ENCODE peak calls at places on chromosomes 7 and 10, in four cellular contexts. A is A549, W is WTC11, L is K562. K is an unnamed sample.

GRCh38 chr7:19102884-19103283 is 14.6 kb downstream of the TWIST1 start:
- DNase-seq in A (no peak), W (no peak), L (no peak), K (no peak)

GRCh38 chr10:58577394-58577793 is 64.7 kb downstream of the BICC1 start:
- DNase-seq in A (no peak), W (no peak), L (no peak), K (no peak)

GRCh38 chr7:128770238-128770637 is 5.4 kb downstream of the OPN1SW start:
- DNase-seq in A (no peak), W (no peak), L (no peak), K (no peak)

GRCh38 chr10:113135025-113135424 is 185.0 kb downstream of the TCF7L2 start:
- DNase-seq in A (no peak), W (peak), L (no peak), K (no peak)

GRCh38 chr10:72637398-72637857 is 11.5 kb upstream of the MICU1 start:
- DNase-seq in A (peak), W (no peak), L (peak), K (peak)

GRCh38 chr10:86362566-86363183 is 3.9 kb downstream of the GRID1 start:
- DNase-seq in A (no peak), W (no peak), L (no peak), K (no peak)

GRCh38 chr10:5314866-5315265 is 49.9 kb upstream of the UCN3 start:
- DNase-seq in A (no peak), W (no peak), L (no peak), K (no peak)

GRCh38 chr10:76917071-76917470 is 720.5 kb downstream of the KCNMA1 start:
- DNase-seq in A (no peak), W (no peak), L (no peak), K (no peak)

GRCh38 chr7:151773795-151774194 is 103.1 kb downstream of the PRKAG2 start:
- DNase-seq in A (no peak), W (no peak), L (no peak), K (no peak)

GRCh38 chr7:151410405-151411390 is 860 bp upstream of the WDR86 start:
- DNase-seq in A (no peak), W (peak), L (no peak), K (no peak)

GRCh38 chr7:39624935-39625694 is 1.7 kb downstream of the RALA start:
- DNase-seq in A (no peak), W (no peak), L (peak), K (peak)

GRCh38 chr7:21972397-21972784 is 26.7 kb upstream of the CDCA7L start:
- DNase-seq in A (no peak), W (peak), L (no peak), K (no peak)

GRCh38 chr10:72365106-72365505 is 10.4 kb upstream of the DNAJB12 start:
- DNase-seq in A (no peak), W (no peak), L (no peak), K (no peak)

GRCh38 chr10:6050801-6051445 is 11.2 kb downstream of the IL2RA start:
- DNase-seq in A (peak), W (no peak), L (peak), K (peak)

GRCh38 chr10:103168436-103168835 is 24.6 kb downstream of the NT5C2 start:
- DNase-seq in A (no peak), W (no peak), L (no peak), K (no peak)

GRCh38 chr10:22825841-22826240 is 102.0 kb upstream of the ARMC3 start:
- DNase-seq in A (no peak), W (peak), L (peak), K (no peak)

GRCh38 chr7:11548532-11548931 is 283.5 kb downstream of the THSD7A start:
- DNase-seq in A (no peak), W (no peak), L (no peak), K (no peak)
- TF ChIP-seq HMGXB4 in A (no peak), W (no peak), L (no peak), K (no peak)

GRCh38 chr7:111029141-111029572 is 61.8 kb upstream of the LRRN3 start:
- DNase-seq in A (no peak), W (no peak), L (no peak), K (peak)

GRCh38 chr7:111025013-111025412 is 65.9 kb upstream of the LRRN3 start:
- DNase-seq in A (no peak), W (no peak), L (no peak), K (peak)

GRCh38 chr7:111027396-111027795 is 63.5 kb upstream of the LRRN3 start:
- DNase-seq in A (no peak), W (no peak), L (no peak), K (no peak)

GRCh38 chr7:111026301-111026700 is 64.6 kb upstream of the LRRN3 start:
- DNase-seq in A (no peak), W (no peak), L (no peak), K (peak)

GRCh38 chr7:111026806-111027205 is 64.1 kb upstream of the LRRN3 start:
- DNase-seq in A (no peak), W (no peak), L (no peak), K (no peak)
- TF ChIP-seq HMGXB4 in A (no peak), W (no peak), L (no peak), K (no peak)

DNA sequence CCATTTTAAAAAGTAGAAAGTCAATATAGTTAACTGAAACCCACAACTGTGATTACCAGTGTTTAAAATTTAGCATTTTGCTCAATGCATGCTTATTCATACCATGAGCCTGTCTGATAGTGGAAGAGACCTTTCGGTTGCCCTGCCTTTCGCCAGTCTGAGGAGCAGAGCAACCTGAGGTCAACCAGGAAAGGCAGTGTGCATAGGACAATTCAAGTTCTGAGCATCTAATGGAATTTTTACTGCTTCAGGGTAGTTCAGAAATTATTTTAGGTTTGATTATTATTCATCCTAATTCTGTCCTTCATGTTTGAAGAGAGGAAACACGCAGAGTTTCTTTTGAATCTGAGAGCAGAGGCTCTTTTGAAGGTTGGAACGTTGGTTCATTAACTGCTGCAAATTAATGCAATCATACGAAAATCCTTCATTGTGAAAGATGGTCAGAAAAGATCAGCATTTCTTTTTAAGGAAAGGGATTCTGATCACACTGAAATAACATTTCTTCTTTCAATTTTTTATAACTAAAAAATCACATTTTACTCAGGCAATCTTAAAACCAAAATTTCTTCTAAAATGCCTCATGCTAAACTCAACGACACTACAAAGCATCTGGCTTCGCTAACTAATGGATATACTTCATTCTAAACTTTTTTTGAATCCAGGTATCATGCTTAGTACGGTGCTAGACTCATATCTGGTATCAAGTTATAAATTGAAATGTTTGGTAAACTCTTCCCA is 100.6 kb downstream of the CUBN start:
- DNase-seq in A (no peak), W (no peak), L (peak), K (no peak)
- TF ChIP-seq HMGXB4 in A (no peak), W (no peak), L (no peak), K (no peak)

DNA sequence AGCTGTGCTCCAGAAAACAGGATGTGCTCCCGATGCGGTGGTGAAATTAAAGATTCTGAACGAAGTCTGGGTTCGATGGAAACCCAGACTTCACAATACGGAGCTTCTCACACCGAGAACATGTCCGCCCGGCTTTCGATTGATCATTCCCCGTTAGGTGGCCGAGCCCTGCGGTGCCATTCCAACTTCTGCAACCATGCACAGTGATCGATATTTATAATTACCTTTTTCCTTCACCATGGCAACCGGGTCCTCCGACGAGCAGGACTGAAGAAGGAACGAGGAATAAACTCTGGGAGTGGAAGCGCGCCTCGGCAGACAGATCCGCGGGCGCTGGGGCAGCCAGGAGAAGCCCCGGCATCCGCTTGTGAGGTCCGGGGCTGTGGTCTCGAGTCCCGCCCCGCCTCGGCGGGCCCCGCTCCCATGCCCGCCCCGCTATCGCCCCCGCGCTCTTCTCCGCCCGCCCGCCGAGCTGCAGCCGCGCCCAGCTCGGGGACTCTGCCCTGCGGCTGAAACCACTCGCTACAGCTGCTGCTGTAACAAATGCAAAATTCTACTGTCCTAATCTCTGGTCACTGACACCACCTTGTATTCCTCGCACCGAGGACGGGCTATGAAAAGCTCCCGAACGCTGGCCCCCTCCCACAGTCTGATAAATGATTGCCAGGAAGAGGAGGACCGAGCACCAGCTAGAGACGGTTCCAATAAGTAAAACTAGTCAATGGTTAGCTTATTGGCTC is 26.2 kb downstream of the ABLIM1 start:
- DNase-seq in A (peak), W (peak), L (peak), K (peak)
- TF ChIP-seq HMGXB4 in A (no peak), W (no peak), L (no peak), K (no peak)

GRCh38 chr7:28621369-28621807 is 209.1 kb downstream of the CREB5 start:
- DNase-seq in A (no peak), W (no peak), L (no peak), K (no peak)
- TF ChIP-seq HMGXB4 in A (no peak), W (no peak), L (no peak), K (no peak)

GRCh38 chr7:2008101-2008935 is 224.4 kb downstream of the MAD1L1 start:
- DNase-seq in A (no peak), W (peak), L (no peak), K (no peak)

GRCh38 chr7:2010101-2010500 is 222.6 kb downstream of the MAD1L1 start:
- DNase-seq in A (no peak), W (no peak), L (no peak), K (no peak)

GRCh38 chr7:2010551-2011265 is 222.0 kb downstream of the MAD1L1 start:
- DNase-seq in A (no peak), W (no peak), L (no peak), K (no peak)

GRCh38 chr7:2008936-2009540 is 223.7 kb downstream of the MAD1L1 start:
- DNase-seq in A (no peak), W (no peak), L (no peak), K (no peak)

GRCh38 chr7:2009541-2010001 is 223.2 kb downstream of the MAD1L1 start:
- DNase-seq in A (no peak), W (no peak), L (no peak), K (no peak)
- TF ChIP-seq HMGXB4 in A (no peak), W (no peak), L (no peak), K (no peak)

GRCh38 chr7:159105066-159105780 is 39.4 kb downstream of the VIPR2 start:
- DNase-seq in A (no peak), W (no peak), L (no peak), K (no peak)

GRCh38 chr7:159103382-159104187 is 41.1 kb downstream of the VIPR2 start:
- DNase-seq in A (no peak), W (peak), L (no peak), K (no peak)

GRCh38 chr7:159104188-159105030 is 40.3 kb downstream of the VIPR2 start:
- DNase-seq in A (no peak), W (peak), L (no peak), K (no peak)

GRCh38 chr7:159107052-159107892 is 37.4 kb downstream of the VIPR2 start:
- DNase-seq in A (no peak), W (no peak), L (no peak), K (no peak)

DNA sequence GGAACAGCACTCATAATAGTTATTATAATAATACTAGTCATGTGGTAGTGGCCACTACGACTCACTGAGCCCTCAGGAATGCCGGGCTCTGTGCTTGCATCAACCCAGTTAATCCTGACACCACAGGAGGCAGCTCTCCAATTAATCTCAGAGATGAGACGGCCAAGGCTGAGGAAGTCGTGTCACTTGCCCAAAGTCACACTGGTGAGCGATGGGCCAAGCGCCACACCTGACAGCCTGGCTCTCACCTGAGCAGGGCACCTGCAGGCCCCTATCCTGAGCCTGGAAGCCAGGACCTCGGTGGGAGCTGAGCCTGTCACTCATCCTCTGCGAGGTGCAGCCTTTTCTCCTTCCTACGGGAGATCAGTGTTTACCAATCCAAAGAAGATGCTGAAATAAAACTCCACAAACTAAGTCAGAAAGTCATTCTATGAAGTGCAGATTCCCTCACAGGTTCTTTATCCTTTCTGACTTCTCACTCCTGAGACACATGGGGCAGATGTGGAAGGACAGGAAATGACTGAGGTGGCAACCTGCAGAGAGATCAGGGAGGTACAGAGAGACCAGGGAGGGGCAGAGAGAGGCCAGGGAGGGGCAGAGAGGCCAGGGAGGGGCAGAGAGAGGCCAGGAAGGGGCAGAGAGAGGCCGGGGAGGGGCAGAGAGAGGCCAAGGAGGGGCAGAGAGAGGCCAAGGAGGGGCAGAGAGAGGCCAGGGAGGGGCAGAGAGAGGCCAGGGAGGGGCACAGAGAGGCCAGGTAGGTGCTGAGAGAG is 38.6 kb downstream of the VIPR2 start:
- DNase-seq in A (no peak), W (no peak), L (no peak), K (no peak)
- TF ChIP-seq HMGXB4 in A (no peak), W (no peak), L (no peak), K (no peak)

K was measured in HepG2.